ENCODE peak calls at places on chromosomes 2 and 18, in seven cellular contexts. H is NCI-H1048, K is mucosa of descending colon, M is HFFc6, I is GM23248, F is KG1, T is iris pigment epithelial cell. L is an unnamed sample.

GRCh38 chr2:227551804-227552203 is 46.9 kb upstream of the SCYGR2 start:
- DNase-seq in T (no peak), M (no peak), I (no peak), H (no peak), F (no peak), K (no peak), L (no peak)

GRCh38 chr2:198775737-198776136 is 682.0 kb downstream of the SATB2 start:
- DNase-seq in I (no peak), F (no peak), T (no peak), K (no peak), H (no peak), M (no peak), L (no peak)

GRCh38 chr18:50190926-50191325 is 4.0 kb downstream of the MYO5B start:
- DNase-seq in H (no peak), T (peak; percentile 17), I (peak; percentile 11), F (no peak), M (no peak), K (no peak), L (no peak)

GRCh38 chr2:120235681-120236080 is 12.5 kb upstream of the TMEM185B start:
- DNase-seq in M (no peak), T (no peak), I (no peak), K (no peak), F (no peak), H (no peak), L (no peak)

GRCh38 chr2:206164261-206164862 is 4.7 kb downstream of the EEF1B2 start:
- DNase-seq in M (peak; percentile 45), K (no peak), H (no peak), F (peak; percentile 20), I (peak; percentile 52), T (peak; percentile 20), L (no peak)

GRCh38 chr2:8309131-8309530 is 372.7 kb upstream of the ID2 start:
- DNase-seq in K (no peak), H (no peak), T (no peak), M (no peak), I (no peak), F (no peak), L (no peak)

GRCh38 chr2:137921062-137921461 is 43.2 kb upstream of the HNMT start:
- DNase-seq in K (no peak), M (no peak), H (no peak), T (no peak), I (no peak), F (no peak), L (no peak)

GRCh38 chr2:26534098-26534864 is 56.4 kb upstream of the OTOF start:
- DNase-seq in F (no peak), K (no peak), H (no peak), I (no peak), M (no peak), T (no peak), L (no peak)

GRCh38 chr2:162166745-162167144 is 14.7 kb upstream of the GCG start:
- DNase-seq in I (no peak), F (no peak), T (no peak), K (no peak), M (no peak), H (no peak), L (no peak)

GRCh38 chr18:44602845-44603244 is 77.8 kb upstream of the SETBP1 start:
- DNase-seq in H (no peak), K (no peak), T (peak; percentile 34), F (no peak), I (peak; percentile 42), M (peak; percentile 24), L (no peak)

GRCh38 chr2:85648619-85649018 is 19.4 kb downstream of the SFTPB start:
- DNase-seq in F (no peak), H (no peak), T (peak; percentile 75), K (no peak), I (peak; percentile 80), M (peak; percentile 49), L (no peak)

GRCh38 chr2:18551623-18552022 is 8.8 kb downstream of the RDH14 start:
- DNase-seq in T (no peak), K (no peak), H (no peak), M (no peak), F (no peak), I (peak; percentile 16), L (no peak)